ENCODE peak calls at places on chromosomes 3 and 15, in six cellular contexts. One of them, this sample, is unnamed.

GRCh38 chr3:194322701-194323174 is 28.4 kb downstream of the CPN2 start:
- DNase-seq in left ventricle myocardium inferior: no peak
- DNase-seq in HFFc6: peak; percentile 46
- DNase-seq in H9: peak; percentile 27
- DNase-seq in D341Med: no peak
- DNase-seq in stomach: peak; percentile 66
- DNase-seq in this sample: no peak

GRCh38 chr15:60370804-60371700 is 26.7 kb downstream of the ANXA2 start:
- DNase-seq in stomach: peak; percentile 78
- DNase-seq in H9: no peak
- DNase-seq in HFFc6: peak; percentile 98
- DNase-seq in left ventricle myocardium inferior: peak; percentile 48
- DNase-seq in D341Med: no peak
- DNase-seq in this sample: no peak

GRCh38 chr3:63294332-63294731 is 16.2 kb downstream of the SYNPR start:
- DNase-seq in left ventricle myocardium inferior: no peak
- DNase-seq in D341Med: no peak
- DNase-seq in H9: no peak
- DNase-seq in HFFc6: no peak
- DNase-seq in stomach: no peak
- DNase-seq in this sample: no peak

GRCh38 chr3:42898896-42899675 is 6.9 kb upstream of the ZNF662 start:
- DNase-seq in HFFc6: no peak
- DNase-seq in H9: no peak
- DNase-seq in stomach: no peak
- DNase-seq in left ventricle myocardium inferior: no peak
- DNase-seq in D341Med: no peak
- DNase-seq in this sample: no peak

GRCh38 chr3:97896547-97896946 is 74.7 kb downstream of the CRYBG3 start:
- DNase-seq in HFFc6: no peak
- DNase-seq in left ventricle myocardium inferior: no peak
- DNase-seq in D341Med: no peak
- DNase-seq in stomach: no peak
- DNase-seq in H9: no peak
- DNase-seq in this sample: no peak

GRCh38 chr3:170524072-170524471 is 61.8 kb downstream of the SLC7A14 start:
- DNase-seq in HFFc6: no peak
- DNase-seq in D341Med: no peak
- DNase-seq in left ventricle myocardium inferior: no peak
- DNase-seq in H9: no peak
- DNase-seq in stomach: no peak
- DNase-seq in this sample: peak; percentile 27

GRCh38 chr15:47822066-47822465 is 104.8 kb downstream of the SEMA6D start:
- DNase-seq in stomach: no peak
- DNase-seq in H9: no peak
- DNase-seq in left ventricle myocardium inferior: no peak
- DNase-seq in HFFc6: no peak
- DNase-seq in D341Med: no peak
- DNase-seq in this sample: no peak

GRCh38 chr3:133573629-133574194 is at the start of gene CDV3:
- DNase-seq in left ventricle myocardium inferior: no peak
- DNase-seq in H9: no peak
- DNase-seq in HFFc6: no peak
- DNase-seq in D341Med: peak; percentile 87
- DNase-seq in stomach: no peak
- DNase-seq in this sample: no peak

GRCh38 chr15:73786518-73786917 is 33.4 kb upstream of the INSYN1 start:
- DNase-seq in D341Med: no peak
- DNase-seq in left ventricle myocardium inferior: peak; percentile 35
- DNase-seq in stomach: no peak
- DNase-seq in HFFc6: no peak
- DNase-seq in H9: peak; percentile 82
- DNase-seq in this sample: no peak

GRCh38 chr15:73683624-73684536 is at the start of gene CD276:
- DNase-seq in HFFc6: peak; percentile 67
- DNase-seq in stomach: peak; percentile 80
- DNase-seq in H9: peak; percentile 82
- DNase-seq in D341Med: peak; percentile 48
- DNase-seq in left ventricle myocardium inferior: peak; percentile 83
- DNase-seq in this sample: no peak